ENCODE peak calls at places on chromosomes 13 and 19, in ten cellular contexts. Q, U, R, S, P, M, X, C, B and Y are unnamed samples.

GRCh38 chr19:38665950-38666661 is 18.7 kb downstream of the ACTN4 start:
- DNase-seq in Q (peak), U (no peak), R (peak), S (peak), P (peak), M (no peak), X (no peak), C (peak), B (peak), Y (no peak)

GRCh38 chr13:63198076-63198475 is 1782.4 kb upstream of the PCDH20 start:
- DNase-seq in Q (peak), U (no peak), R (no peak), S (peak), P (no peak), M (no peak), X (no peak), C (no peak), B (no peak), Y (no peak)

GRCh38 chr13:32426981-32427851 is 714 bp downstream of the N4BP2L1 start:
- DNase-seq in Q (peak), U (peak), R (peak), S (peak), P (peak), M (peak), X (no peak), C (peak), B (peak), Y (peak)

GRCh38 chr13:99944606-99945005 is 27.0 kb downstream of the ZIC5 start:
- DNase-seq in Q (no peak), U (no peak), R (no peak), S (no peak), P (no peak), M (no peak), X (no peak), C (peak), B (no peak), Y (no peak)

GRCh38 chr13:48500652-48501197 is 32.2 kb downstream of the RCBTB2 start:
- DNase-seq in Q (no peak), U (no peak), R (no peak), S (peak), P (no peak), M (no peak), X (peak), C (no peak), B (no peak), Y (no peak)

GRCh38 chr19:23071087-23071511 is 45.7 kb upstream of the ZNF730 start:
- DNase-seq in Q (no peak), U (no peak), R (peak), S (peak), P (no peak), M (no peak), X (no peak), C (no peak), B (peak), Y (no peak)

GRCh38 chr19:18368504-18369222 is 17.3 kb upstream of the GDF15 start:
- DNase-seq in Q (no peak), U (no peak), R (no peak), S (no peak), P (peak), M (no peak), X (no peak), C (no peak), B (no peak), Y (no peak)

GRCh38 chr13:27170521-27171243 is 929 bp downstream of the USP12 start:
- DNase-seq in Q (peak), U (peak), R (peak), S (peak), P (peak), M (peak), X (no peak), C (no peak), B (peak), Y (peak)

GRCh38 chr19:33301011-33301899 is 1.1 kb downstream of the CEBPA start:
- DNase-seq in Q (no peak), U (no peak), R (peak), S (no peak), P (peak), M (peak), X (no peak), C (no peak), B (peak), Y (no peak)

GRCh38 chr13:41649659-41650058 is 192.3 kb downstream of the RGCC start:
- DNase-seq in Q (no peak), U (no peak), R (no peak), S (peak), P (peak), M (no peak), X (no peak), C (no peak), B (no peak), Y (no peak)

GRCh38 chr19:47176627-47177090 is 46.0 kb downstream of the SAE1 start:
- DNase-seq in Q (no peak), U (no peak), R (no peak), S (peak), P (no peak), M (no peak), X (peak), C (no peak), B (no peak), Y (no peak)

GRCh38 chr13:23488442-23488841 is 54.9 kb upstream of the SACS start:
- DNase-seq in Q (no peak), U (no peak), R (no peak), S (no peak), P (no peak), M (no peak), X (no peak), C (no peak), B (no peak), Y (no peak)

GRCh38 chr13:99798756-99799155 is 172.8 kb downstream of the ZIC5 start:
- DNase-seq in Q (no peak), U (no peak), R (no peak), S (no peak), P (no peak), M (no peak), X (no peak), C (no peak), B (no peak), Y (no peak)

GRCh38 chr19:21082011-21082975 is at the start of gene ZNF714:
- DNase-seq in Q (peak), U (peak), R (peak), S (peak), P (peak), M (peak), X (peak), C (peak), B (peak), Y (peak)

GRCh38 chr13:62721893-62722292 is 1306.2 kb upstream of the PCDH20 start:
- DNase-seq in Q (no peak), U (no peak), R (no peak), S (no peak), P (no peak), M (no peak), X (no peak), C (no peak), B (no peak), Y (no peak)

GRCh38 chr13:99179460-99179859 is 21.2 kb upstream of the UBAC2 start:
- DNase-seq in Q (no peak), U (no peak), R (no peak), S (no peak), P (no peak), M (no peak), X (no peak), C (no peak), B (no peak), Y (no peak)

GRCh38 chr13:78398743-78399410 is 204.5 kb downstream of the POU4F1 start:
- DNase-seq in Q (no peak), U (no peak), R (no peak), S (no peak), P (no peak), M (no peak), X (no peak), C (no peak), B (no peak), Y (no peak)

GRCh38 chr13:26540319-26540718 is 17.2 kb upstream of the WASF3 start:
- DNase-seq in Q (no peak), U (no peak), R (no peak), S (peak), P (no peak), M (no peak), X (no peak), C (no peak), B (no peak), Y (no peak)

GRCh38 chr19:16224266-16225045 is 26.7 kb downstream of the AP1M1 start:
- DNase-seq in Q (no peak), U (no peak), R (no peak), S (no peak), P (no peak), M (no peak), X (no peak), C (peak), B (no peak), Y (no peak)

GRCh38 chr19:45881909-45882528 is 3.9 kb downstream of the IRF2BP1 start:
- DNase-seq in Q (no peak), U (no peak), R (peak), S (no peak), P (no peak), M (peak), X (no peak), C (no peak), B (no peak), Y (no peak)

GRCh38 chr19:33325920-33326319 is 23.6 kb upstream of the CEBPA start:
- DNase-seq in Q (no peak), U (no peak), R (no peak), S (peak), P (no peak), M (peak), X (no peak), C (peak), B (peak), Y (peak)

GRCh38 chr19:5294403-5295160 is 46.0 kb downstream of the PTPRS start:
- DNase-seq in Q (no peak), U (no peak), R (no peak), S (no peak), P (peak), M (no peak), X (no peak), C (no peak), B (no peak), Y (no peak)
- H3K4me3 ChIP-seq in Q (no peak), U (no peak), R (no peak), S (no peak), P (peak), M (no peak), X (peak), C (peak), B (no peak), Y (no peak)

GRCh38 chr19:1882786-1883692 is 2.3 kb downstream of the ABHD17A start:
- DNase-seq in Q (no peak), U (no peak), R (peak), S (no peak), P (no peak), M (no peak), X (no peak), C (no peak), B (no peak), Y (no peak)
- H3K4me3 ChIP-seq in Q (peak), U (peak), R (no peak), S (peak), P (no peak), M (peak), X (peak), C (peak), B (peak), Y (no peak)

GRCh38 chr19:39833160-39833463 is 850 bp downstream of the DYRK1B start:
- DNase-seq in Q (no peak), U (no peak), R (no peak), S (no peak), P (no peak), M (no peak), X (no peak), C (no peak), B (no peak), Y (no peak)

GRCh38 chr19:39832341-39833083 is 1.4 kb downstream of the DYRK1B start:
- DNase-seq in Q (no peak), U (peak), R (no peak), S (no peak), P (no peak), M (no peak), X (no peak), C (no peak), B (no peak), Y (no peak)

GRCh38 chr19:39831679-39832078 is 2.3 kb downstream of the DYRK1B start:
- DNase-seq in Q (no peak), U (no peak), R (no peak), S (no peak), P (no peak), M (no peak), X (no peak), C (no peak), B (no peak), Y (no peak)

GRCh38 chr19:39833464-39834286 is at the start of gene DYRK1B:
- DNase-seq in Q (peak), U (peak), R (peak), S (peak), P (peak), M (peak), X (peak), C (peak), B (peak), Y (peak)

DNA sequence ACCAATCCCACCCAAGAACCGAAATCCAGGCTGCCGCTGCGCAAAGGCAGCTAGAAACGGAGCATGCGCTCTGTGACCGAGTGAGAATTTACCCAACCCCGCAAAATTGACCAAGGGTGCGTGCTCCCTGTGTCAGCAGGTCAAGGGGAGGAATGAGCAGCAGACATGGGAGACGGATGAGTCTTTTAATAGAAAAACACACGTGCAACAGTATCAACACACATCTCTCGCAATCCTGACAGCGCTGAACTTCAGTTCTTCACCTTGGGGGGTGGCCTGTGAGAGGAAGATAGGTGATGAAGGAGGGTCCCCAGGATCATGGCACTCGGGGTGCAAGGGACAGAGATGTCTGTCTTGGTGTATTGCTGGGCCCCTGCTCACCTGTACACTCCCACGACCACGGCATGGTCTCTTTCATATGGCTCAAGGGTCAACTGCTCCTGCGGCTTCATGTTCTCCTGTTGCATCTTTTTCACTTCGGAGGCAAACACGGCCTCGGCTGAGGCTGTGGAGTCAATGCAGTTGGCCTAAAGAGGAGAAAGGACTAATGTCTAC is 402 bp upstream of the DYRK1B start:
- DNase-seq in Q (no peak), U (no peak), R (no peak), S (no peak), P (no peak), M (no peak), X (no peak), C (no peak), B (no peak), Y (no peak)
- H3K4me3 ChIP-seq in Q (peak), U (peak), R (peak), S (peak), P (peak), M (peak), X (no peak), C (peak), B (no peak), Y (no peak)

GRCh38 chr13:67416047-67416925 is 186.2 kb upstream of the PCDH9 start:
- DNase-seq in Q (peak), U (no peak), R (peak), S (peak), P (peak), M (peak), X (no peak), C (no peak), B (no peak), Y (no peak)
- H3K4me3 ChIP-seq in Q (no peak), U (no peak), R (no peak), S (no peak), P (no peak), M (no peak), X (no peak), C (no peak), B (no peak), Y (no peak)

DNA sequence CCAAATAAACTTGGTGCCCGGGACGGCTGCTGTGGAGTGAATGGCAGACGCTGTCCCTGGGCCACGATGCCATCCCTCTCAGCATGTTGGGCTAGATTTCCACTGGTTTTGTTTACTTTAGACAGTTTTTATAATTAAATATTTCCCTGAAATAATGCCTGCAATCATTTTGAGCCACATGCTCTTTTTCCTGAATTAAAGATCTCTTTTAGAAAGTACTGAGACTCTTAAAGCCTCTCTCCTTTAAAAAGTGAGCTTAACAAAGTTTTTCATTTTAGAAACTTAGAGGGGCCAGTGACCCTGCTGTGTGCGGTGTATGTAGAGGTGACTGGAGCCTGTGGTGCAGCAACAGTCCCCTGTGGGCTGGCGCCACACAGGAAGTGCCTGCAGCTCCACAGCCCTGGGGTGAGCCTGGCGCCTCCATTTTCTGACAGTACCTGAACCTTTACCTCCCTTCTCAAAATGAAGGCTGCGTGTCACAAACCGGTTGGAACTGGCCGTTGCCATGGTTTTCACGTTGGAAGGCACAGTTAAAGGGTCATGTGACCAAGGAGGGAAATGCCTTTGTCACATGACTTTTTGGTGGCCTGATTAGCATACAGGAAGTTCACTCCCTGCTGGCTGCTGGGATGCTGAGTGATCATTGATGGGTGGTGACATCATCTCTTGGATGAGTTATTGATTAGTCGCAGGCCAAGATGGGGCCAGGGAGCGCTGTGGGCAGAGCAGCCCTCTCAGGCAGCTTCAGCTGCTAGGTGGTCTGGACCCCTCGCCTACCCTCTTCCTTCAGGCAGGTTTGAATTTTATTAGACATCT is 26.3 kb downstream of the TSSK6 start:
- DNase-seq in Q (peak), U (peak), R (peak), S (peak), P (peak), M (peak), X (peak), C (peak), B (peak), Y (peak)
- H3K4me3 ChIP-seq in Q (peak), U (no peak), R (no peak), S (peak), P (peak), M (peak), X (no peak), C (peak), B (no peak), Y (no peak)